ENCODE peak calls at places on chromosomes 4 and X, in eight cellular contexts. C, G, E, S, K, Z, A and T are unnamed samples.

GRCh38 chrX:15745179-15745578 is 7.1 kb downstream of the CA5B start:
- DNase-seq in A (no peak), C (no peak), Z (no peak), G (peak), E (no peak), K (no peak), S (no peak), T (no peak)

GRCh38 chrX:150984164-150984824 is 1.2 kb downstream of the HMGB3 start:
- DNase-seq in A (no peak), K (no peak), G (peak), C (no peak), Z (no peak), E (no peak), S (no peak), T (peak)

GRCh38 chrX:131288738-131289511 is at the start of gene IGSF1:
- DNase-seq in K (peak), Z (peak), C (no peak), S (peak), G (no peak), E (peak), A (no peak), T (peak)

GRCh38 chr4:81040175-81040659 is 9.7 kb downstream of the BMP3 start:
- DNase-seq in Z (no peak), G (peak), C (no peak), E (no peak), K (no peak), S (peak), A (no peak), T (peak)

GRCh38 chrX:118807151-118808017 is 16.2 kb upstream of the ZCCHC12 start:
- DNase-seq in Z (peak), E (peak), C (no peak), G (peak), K (peak), S (peak), A (no peak), T (peak)

GRCh38 chr4:149248191-149248590 is 567.5 kb downstream of the IQCM start:
- DNase-seq in S (no peak), G (no peak), E (no peak), C (no peak), A (no peak), Z (no peak), K (no peak), T (no peak)

GRCh38 chrX:139554367-139554766 is 23.8 kb downstream of the F9 start:
- DNase-seq in Z (no peak), K (no peak), G (no peak), C (no peak), S (no peak), E (no peak), A (no peak), T (no peak)

GRCh38 chr4:106132045-106132444 is 184.0 kb downstream of the TBCK start:
- DNase-seq in G (no peak), Z (no peak), C (no peak), A (no peak), K (no peak), S (no peak), E (no peak), T (no peak)

GRCh38 chr4:108060164-108060563 is 70.5 kb downstream of the HADH start:
- DNase-seq in E (no peak), G (peak), Z (no peak), A (no peak), S (peak), C (no peak), K (no peak), T (peak)